ENCODE peak calls at places on chromosomes 11 and 22, in six cellular contexts. One of them, this sample, is unnamed.

GRCh38 chr22:31286360-31287255 is 5.7 kb downstream of the PIK3IP1 start:
- DNase-seq in colonic mucosa: peak; percentile 45
- DNase-seq in cardiac muscle cell: no peak
- DNase-seq in lung: no peak
- DNase-seq in stomach: no peak
- DNase-seq in heart left ventricle: no peak
- DNase-seq in this sample: no peak

GRCh38 chr11:20078846-20079245 is 81.4 kb downstream of the DBX1 start:
- DNase-seq in lung: no peak
- DNase-seq in colonic mucosa: no peak
- DNase-seq in stomach: no peak
- DNase-seq in cardiac muscle cell: no peak
- DNase-seq in heart left ventricle: no peak
- DNase-seq in this sample: no peak

GRCh38 chr22:41021039-41021654 is 70.0 kb downstream of the RBX1 start:
- DNase-seq in lung: no peak
- DNase-seq in heart left ventricle: no peak
- DNase-seq in cardiac muscle cell: peak; percentile 10
- DNase-seq in stomach: no peak
- DNase-seq in colonic mucosa: peak; percentile 34
- DNase-seq in this sample: no peak

GRCh38 chr11:119371778-119372182 is 9.7 kb downstream of the USP2 start:
- DNase-seq in stomach: no peak
- DNase-seq in heart left ventricle: peak; percentile 67
- DNase-seq in cardiac muscle cell: no peak
- DNase-seq in lung: no peak
- DNase-seq in colonic mucosa: no peak
- DNase-seq in this sample: no peak

GRCh38 chr11:72787262-72788104 is 6.4 kb downstream of the STARD10 start:
- DNase-seq in lung: no peak
- DNase-seq in heart left ventricle: no peak
- DNase-seq in stomach: no peak
- DNase-seq in cardiac muscle cell: no peak
- DNase-seq in colonic mucosa: peak; percentile 89
- DNase-seq in this sample: no peak

GRCh38 chr11:60280412-60280811 is at the start of gene MS4A4A:
- DNase-seq in lung: no peak
- DNase-seq in stomach: no peak
- DNase-seq in colonic mucosa: no peak
- DNase-seq in heart left ventricle: no peak
- DNase-seq in cardiac muscle cell: no peak
- DNase-seq in this sample: no peak

GRCh38 chr11:97254790-97255189 is 865.0 kb downstream of the JRKL start:
- DNase-seq in stomach: no peak
- DNase-seq in heart left ventricle: no peak
- DNase-seq in colonic mucosa: no peak
- DNase-seq in lung: no peak
- DNase-seq in cardiac muscle cell: no peak
- DNase-seq in this sample: no peak

GRCh38 chr11:34028407-34028804 is 23.1 kb upstream of the CAPRIN1 start:
- DNase-seq in cardiac muscle cell: no peak
- DNase-seq in colonic mucosa: peak; percentile 28
- DNase-seq in heart left ventricle: no peak
- DNase-seq in stomach: peak; percentile 73
- DNase-seq in lung: no peak
- DNase-seq in this sample: no peak

GRCh38 chr22:46568102-46568809 is 30.8 kb upstream of the CELSR1 start:
- DNase-seq in stomach: no peak
- DNase-seq in lung: no peak
- DNase-seq in colonic mucosa: no peak
- DNase-seq in heart left ventricle: no peak
- DNase-seq in cardiac muscle cell: no peak
- DNase-seq in this sample: no peak

DNA sequence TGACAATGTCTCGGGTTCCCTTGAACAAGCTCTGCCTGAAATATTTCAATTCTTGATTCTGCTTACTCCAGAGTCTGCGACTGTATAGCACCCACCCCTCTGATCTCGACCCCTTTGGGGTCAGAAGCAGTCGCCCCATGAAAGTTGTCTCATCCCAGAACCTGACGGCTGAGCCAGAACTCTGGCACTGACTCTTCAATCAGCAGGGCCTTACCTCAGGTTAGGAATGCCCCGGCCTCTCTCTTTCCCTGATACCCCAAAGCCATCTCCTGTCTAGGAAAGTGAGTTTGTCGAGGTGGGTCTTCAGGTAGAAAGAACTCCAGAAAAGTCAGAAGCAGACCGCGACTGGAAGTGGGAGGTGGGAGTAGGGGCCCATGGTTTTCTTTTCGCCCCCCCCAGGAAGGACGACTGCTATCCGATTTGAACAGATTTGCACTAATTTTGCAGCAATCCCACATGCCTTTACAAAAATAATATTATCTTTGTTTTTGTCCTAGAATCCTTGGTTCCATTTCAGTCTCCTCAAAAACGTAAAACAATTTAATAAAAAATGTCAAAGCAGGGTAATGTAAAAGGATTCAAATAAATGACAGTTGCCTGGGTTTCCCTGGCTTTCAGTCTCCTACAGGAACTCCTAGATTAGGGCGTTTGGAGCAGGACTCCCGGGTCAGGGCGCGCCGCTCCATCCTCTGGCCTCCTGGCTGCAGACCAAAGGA is 898 bp upstream of the ROBO3 start:
- DNase-seq in heart left ventricle: peak; percentile 9
- DNase-seq in colonic mucosa: no peak
- DNase-seq in stomach: no peak
- DNase-seq in cardiac muscle cell: no peak
- DNase-seq in lung: no peak
- DNase-seq in this sample: no peak
- H3K4me1 ChIP-seq in heart left ventricle: peaks cover 49% of the 10 kb centered on the region
- H3K4me1 ChIP-seq in colonic mucosa: peaks cover 11% of the 10 kb centered on the region
- H3K4me1 ChIP-seq in stomach: peaks cover 63% of the 10 kb centered on the region
- H3K4me1 ChIP-seq in cardiac muscle cell: peaks cover 12% of the 10 kb centered on the region
- H3K4me1 ChIP-seq in lung: peaks cover 16% of the 10 kb centered on the region
- H3K4me1 ChIP-seq in this sample: peaks cover 34% of the 10 kb centered on the region

GRCh38 chr11:69962152-69962551 is 116.0 kb upstream of the ANO1 start:
- DNase-seq in stomach: peak; percentile 57
- DNase-seq in colonic mucosa: peak; percentile 44
- DNase-seq in heart left ventricle: peak; percentile 61
- DNase-seq in cardiac muscle cell: peak; percentile 32
- DNase-seq in lung: no peak
- DNase-seq in this sample: no peak
- H3K27ac ChIP-seq in stomach: no peak overlapping the region
- H3K27ac ChIP-seq in colonic mucosa: no peak overlapping the region
- H3K27ac ChIP-seq in heart left ventricle: no peak overlapping the region
- H3K27ac ChIP-seq in cardiac muscle cell: no peak overlapping the region
- H3K27ac ChIP-seq in lung: no peak overlapping the region
- H3K27ac ChIP-seq in this sample: no peak overlapping the region

DNA sequence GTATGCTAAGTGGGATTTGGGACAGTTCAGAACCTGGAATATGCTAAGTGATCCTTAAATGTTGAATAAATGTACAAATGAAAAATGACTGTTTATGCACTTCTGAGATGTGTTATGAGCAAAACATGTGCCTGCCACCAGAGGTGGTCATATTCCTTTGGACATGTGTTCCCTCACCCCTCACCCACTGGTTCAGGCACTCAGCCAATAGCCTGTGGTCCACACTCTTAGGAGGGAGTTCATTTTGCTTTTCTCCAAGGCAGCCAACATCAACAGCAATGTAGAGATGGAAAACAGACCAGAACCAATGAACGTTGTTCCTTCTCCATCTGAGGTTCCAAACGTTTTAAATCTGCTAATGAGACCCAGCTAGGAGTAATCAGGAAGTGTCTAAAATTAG is 44.0 kb downstream of the RPUSD4 start:
- DNase-seq in heart left ventricle: no peak
- DNase-seq in lung: no peak
- DNase-seq in stomach: no peak
- DNase-seq in cardiac muscle cell: peak; percentile 32
- DNase-seq in colonic mucosa: no peak
- DNase-seq in this sample: no peak
- H3K4me1 ChIP-seq in heart left ventricle: no peaks in the 10 kb centered on the region
- H3K4me1 ChIP-seq in lung: no peaks in the 10 kb centered on the region
- H3K4me1 ChIP-seq in stomach: peaks cover 6% of the 10 kb centered on the region
- H3K4me1 ChIP-seq in cardiac muscle cell: peaks cover 7% of the 10 kb centered on the region
- H3K4me1 ChIP-seq in colonic mucosa: no peaks in the 10 kb centered on the region
- H3K4me1 ChIP-seq in this sample: peaks cover 24% of the 10 kb centered on the region

DNA sequence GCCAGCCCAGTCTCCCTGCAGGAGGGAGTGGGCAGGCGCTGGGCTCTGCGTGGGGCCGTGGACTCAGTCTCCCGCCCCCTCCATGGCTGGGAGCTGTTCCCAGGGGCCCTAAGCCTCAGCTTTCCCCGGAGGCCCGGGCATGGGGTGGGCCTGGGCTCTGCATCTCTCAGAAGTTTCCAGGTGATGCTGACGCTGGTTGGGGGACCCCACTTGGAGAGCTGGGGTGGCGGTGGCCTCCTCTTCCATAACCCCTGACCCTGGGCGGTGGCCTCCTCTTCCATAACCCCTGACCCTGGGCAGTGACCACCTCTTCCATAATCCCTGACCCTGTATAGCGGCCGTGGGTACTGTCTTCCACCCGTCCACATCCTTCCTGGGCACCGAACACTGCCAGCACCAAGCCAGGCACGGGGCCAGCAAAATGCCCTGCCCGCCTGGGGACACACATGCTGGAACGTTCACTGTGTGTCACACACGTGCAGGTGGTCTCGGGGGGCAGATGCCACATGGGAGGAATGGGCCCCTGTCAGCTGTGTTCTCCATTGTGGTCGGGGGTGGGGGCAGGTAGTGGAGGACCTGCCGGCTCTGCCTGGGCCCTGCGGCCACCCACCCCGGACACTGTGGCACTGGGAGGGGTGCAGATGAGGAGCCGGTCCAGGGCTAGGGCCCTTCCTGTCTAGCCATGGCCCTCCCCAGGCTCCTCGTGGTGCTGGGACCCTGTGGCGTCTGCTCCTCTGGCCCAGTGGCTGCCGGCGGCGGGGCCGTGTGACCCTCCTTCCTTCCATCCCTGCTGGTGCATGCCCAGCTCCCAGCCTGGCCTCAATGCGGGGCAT is 10.7 kb downstream of the BRSK2 start:
- DNase-seq in lung: no peak
- DNase-seq in colonic mucosa: no peak
- DNase-seq in cardiac muscle cell: no peak
- DNase-seq in heart left ventricle: no peak
- DNase-seq in stomach: no peak
- DNase-seq in this sample: no peak
- H3K27ac ChIP-seq in lung: no peak overlapping the region
- H3K27ac ChIP-seq in colonic mucosa: no peak overlapping the region
- H3K27ac ChIP-seq in cardiac muscle cell: no peak overlapping the region
- H3K27ac ChIP-seq in heart left ventricle: no peak overlapping the region
- H3K27ac ChIP-seq in stomach: no peak overlapping the region
- H3K27ac ChIP-seq in this sample: no peak overlapping the region

GRCh38 chr11:12242071-12242672 is 131.8 kb downstream of the MICAL2 start:
- DNase-seq in lung: no peak
- DNase-seq in cardiac muscle cell: no peak
- DNase-seq in stomach: no peak
- DNase-seq in heart left ventricle: no peak
- DNase-seq in colonic mucosa: no peak
- DNase-seq in this sample: no peak

GRCh38 chr11:12239396-12240298 is 129.3 kb downstream of the MICAL2 start:
- DNase-seq in cardiac muscle cell: no peak
- DNase-seq in stomach: peak; percentile 77
- DNase-seq in heart left ventricle: no peak
- DNase-seq in lung: peak; percentile 74
- DNase-seq in colonic mucosa: no peak
- DNase-seq in this sample: no peak

GRCh38 chr11:12240669-12241068 is 130.3 kb downstream of the MICAL2 start:
- DNase-seq in stomach: no peak
- DNase-seq in cardiac muscle cell: no peak
- DNase-seq in colonic mucosa: no peak
- DNase-seq in heart left ventricle: no peak
- DNase-seq in lung: no peak
- DNase-seq in this sample: no peak

GRCh38 chr11:12242926-12243325 is 132.5 kb downstream of the MICAL2 start:
- DNase-seq in stomach: no peak
- DNase-seq in colonic mucosa: no peak
- DNase-seq in cardiac muscle cell: no peak
- DNase-seq in lung: no peak
- DNase-seq in heart left ventricle: no peak
- DNase-seq in this sample: no peak

DNA sequence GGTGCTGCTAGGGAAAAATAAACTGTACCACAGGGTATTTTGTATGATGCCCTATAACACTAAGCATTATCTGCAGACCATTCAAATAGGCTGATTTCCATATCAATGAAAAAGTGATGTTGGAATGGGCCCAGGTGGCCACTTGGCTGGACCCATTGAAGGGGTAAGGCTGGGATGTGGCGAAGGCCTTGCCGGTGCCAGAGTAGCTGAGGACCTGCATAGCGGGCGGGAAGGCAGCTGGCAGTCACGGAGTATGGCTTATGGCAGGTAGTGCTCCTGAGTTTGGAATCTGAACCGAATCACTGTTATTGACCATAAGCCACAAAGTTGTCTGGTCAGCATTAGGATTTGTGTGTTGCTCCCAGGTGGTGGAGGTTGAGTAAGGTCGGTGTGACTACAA is 131.0 kb downstream of the MICAL2 start:
- DNase-seq in lung: no peak
- DNase-seq in heart left ventricle: no peak
- DNase-seq in cardiac muscle cell: no peak
- DNase-seq in stomach: peak; percentile 61
- DNase-seq in colonic mucosa: no peak
- DNase-seq in this sample: no peak
- H3K4me1 ChIP-seq in lung: peaks cover 19% of the 10 kb centered on the region
- H3K4me1 ChIP-seq in heart left ventricle: peaks cover 83% of the 10 kb centered on the region
- H3K4me1 ChIP-seq in cardiac muscle cell: peaks cover 19% of the 10 kb centered on the region
- H3K4me1 ChIP-seq in stomach: peaks cover 98% of the 10 kb centered on the region
- H3K4me1 ChIP-seq in colonic mucosa: no peaks in the 10 kb centered on the region
- H3K4me1 ChIP-seq in this sample: peaks cover under 1% of the 10 kb centered on the region

GRCh38 chr22:29892315-29892714 is 9.3 kb downstream of the MTMR3 start:
- DNase-seq in heart left ventricle: no peak
- DNase-seq in lung: no peak
- DNase-seq in cardiac muscle cell: no peak
- DNase-seq in colonic mucosa: no peak
- DNase-seq in stomach: no peak
- DNase-seq in this sample: no peak
- H3K27ac ChIP-seq in heart left ventricle: no peak overlapping the region
- H3K27ac ChIP-seq in lung: no peak overlapping the region
- H3K27ac ChIP-seq in cardiac muscle cell: no peak overlapping the region
- H3K27ac ChIP-seq in colonic mucosa: no peak overlapping the region
- H3K27ac ChIP-seq in stomach: no peak overlapping the region
- H3K27ac ChIP-seq in this sample: no peak overlapping the region